ENCODE peak calls at places on chromosomes 2 and 18, in five cellular contexts. One of them, this sample, is unnamed.
A peak's percentile ranks its signal among the peaks of the same experiment; 100 is the strongest.

GRCh38 chr2:126645211-126645618 is 10.7 kb upstream of the GYPC start:
- DNase-seq in tibial artery: no peak
- DNase-seq in thoracic aorta: no peak
- DNase-seq in ovary: no peak
- DNase-seq in hepatocyte: no peak
- DNase-seq in this sample: no peak

GRCh38 chr2:224869601-224870000 is 153.4 kb upstream of the CCDC195 start:
- DNase-seq in tibial artery: no peak
- DNase-seq in thoracic aorta: no peak
- DNase-seq in ovary: no peak
- DNase-seq in hepatocyte: no peak
- DNase-seq in this sample: no peak

GRCh38 chr2:181790716-181791649 is 100.5 kb upstream of the ITPRID2 start:
- DNase-seq in tibial artery: no peak
- DNase-seq in thoracic aorta: no peak
- DNase-seq in ovary: no peak
- DNase-seq in hepatocyte: peak; percentile 42
- DNase-seq in this sample: no peak

GRCh38 chr2:205687018-205687956 is 5.0 kb downstream of the NRP2 start:
- DNase-seq in tibial artery: no peak
- DNase-seq in thoracic aorta: no peak
- DNase-seq in ovary: no peak
- DNase-seq in hepatocyte: no peak
- DNase-seq in this sample: no peak

GRCh38 chr2:128475427-128476211 is 157.0 kb upstream of the HS6ST1 start:
- DNase-seq in tibial artery: no peak
- DNase-seq in thoracic aorta: no peak
- DNase-seq in ovary: no peak
- DNase-seq in hepatocyte: no peak
- DNase-seq in this sample: no peak

GRCh38 chr2:220476877-220477276 is 849.4 kb downstream of the SLC4A3 start:
- DNase-seq in tibial artery: no peak
- DNase-seq in thoracic aorta: no peak
- DNase-seq in ovary: no peak
- DNase-seq in hepatocyte: no peak
- DNase-seq in this sample: no peak

GRCh38 chr18:376307-376706 is 108.5 kb upstream of the THOC1 start:
- DNase-seq in tibial artery: peak; percentile 49
- DNase-seq in thoracic aorta: no peak
- DNase-seq in ovary: no peak
- DNase-seq in hepatocyte: no peak
- DNase-seq in this sample: no peak

GRCh38 chr2:10501980-10502802 is 54.1 kb upstream of the ODC1 start:
- DNase-seq in tibial artery: no peak
- DNase-seq in thoracic aorta: no peak
- DNase-seq in ovary: no peak
- DNase-seq in hepatocyte: no peak
- DNase-seq in this sample: no peak

GRCh38 chr2:120851116-120851773 is 115.6 kb downstream of the GLI2 start:
- DNase-seq in tibial artery: no peak
- DNase-seq in thoracic aorta: no peak
- DNase-seq in ovary: no peak
- DNase-seq in hepatocyte: no peak
- DNase-seq in this sample: no peak

GRCh38 chr18:5582054-5582453 is 38.3 kb upstream of the EPB41L3 start:
- DNase-seq in tibial artery: no peak
- DNase-seq in thoracic aorta: no peak
- DNase-seq in ovary: no peak
- DNase-seq in hepatocyte: peak; percentile 29
- DNase-seq in this sample: no peak

GRCh38 chr18:5376994-5377393 is 81.5 kb upstream of the ZBTB14 start:
- DNase-seq in tibial artery: no peak
- DNase-seq in thoracic aorta: no peak
- DNase-seq in ovary: no peak
- DNase-seq in hepatocyte: no peak
- DNase-seq in this sample: no peak

GRCh38 chr2:18074476-18074875 is 196.0 kb downstream of the KCNS3 start:
- DNase-seq in tibial artery: no peak
- DNase-seq in thoracic aorta: no peak
- DNase-seq in ovary: no peak
- DNase-seq in hepatocyte: no peak
- DNase-seq in this sample: no peak

GRCh38 chr2:203809084-203809521 is 58.5 kb upstream of the CTLA4 start:
- DNase-seq in tibial artery: no peak
- DNase-seq in thoracic aorta: no peak
- DNase-seq in ovary: no peak
- DNase-seq in hepatocyte: no peak
- DNase-seq in this sample: no peak

GRCh38 chr18:66495844-66496243 is 108.0 kb downstream of the CDH19 start:
- DNase-seq in tibial artery: no peak
- DNase-seq in thoracic aorta: no peak
- DNase-seq in ovary: no peak
- DNase-seq in hepatocyte: peak; percentile 85
- DNase-seq in this sample: no peak

GRCh38 chr2:216131175-216131926 is 22.2 kb downstream of the XRCC5 start:
- DNase-seq in tibial artery: no peak
- DNase-seq in thoracic aorta: no peak
- DNase-seq in ovary: no peak
- DNase-seq in hepatocyte: no peak
- DNase-seq in this sample: no peak

GRCh38 chr2:113160962-113161361 is 12.8 kb upstream of the PSD4 start:
- DNase-seq in tibial artery: no peak
- DNase-seq in thoracic aorta: no peak
- DNase-seq in ovary: no peak
- DNase-seq in hepatocyte: no peak
- DNase-seq in this sample: no peak

GRCh38 chr2:102619414-102620319 is at the start of gene SLC9A2:
- DNase-seq in tibial artery: no peak
- DNase-seq in thoracic aorta: no peak
- DNase-seq in ovary: no peak
- DNase-seq in hepatocyte: peak; percentile 72
- DNase-seq in this sample: peak; percentile 55

GRCh38 chr2:11495844-11496271 is 29.9 kb upstream of the E2F6 start:
- DNase-seq in tibial artery: no peak
- DNase-seq in thoracic aorta: no peak
- DNase-seq in ovary: peak; percentile 82
- DNase-seq in hepatocyte: peak; percentile 24
- DNase-seq in this sample: no peak

GRCh38 chr2:75491129-75491753 is 69.5 kb downstream of the EVA1A start:
- DNase-seq in tibial artery: no peak
- DNase-seq in thoracic aorta: no peak
- DNase-seq in ovary: no peak
- DNase-seq in hepatocyte: no peak
- DNase-seq in this sample: no peak

GRCh38 chr2:70979626-70980025 is 1.2 kb downstream of the ANKRD53 start:
- DNase-seq in tibial artery: no peak
- DNase-seq in thoracic aorta: no peak
- DNase-seq in ovary: peak; percentile 42
- DNase-seq in hepatocyte: no peak
- DNase-seq in this sample: no peak

GRCh38 chr2:70974592-70974991 is 3.8 kb upstream of the ANKRD53 start:
- DNase-seq in tibial artery: no peak
- DNase-seq in thoracic aorta: no peak
- DNase-seq in ovary: no peak
- DNase-seq in hepatocyte: no peak
- DNase-seq in this sample: no peak

GRCh38 chr2:70978388-70979357 is at the start of gene ANKRD53:
- DNase-seq in tibial artery: peak; percentile 51
- DNase-seq in thoracic aorta: no peak
- DNase-seq in ovary: peak; percentile 83
- DNase-seq in hepatocyte: peak; percentile 81
- DNase-seq in this sample: no peak

GRCh38 chr2:70975237-70975636 is 3.2 kb upstream of the ANKRD53 start:
- DNase-seq in tibial artery: no peak
- DNase-seq in thoracic aorta: no peak
- DNase-seq in ovary: no peak
- DNase-seq in hepatocyte: peak; percentile 2
- DNase-seq in this sample: no peak

DNA sequence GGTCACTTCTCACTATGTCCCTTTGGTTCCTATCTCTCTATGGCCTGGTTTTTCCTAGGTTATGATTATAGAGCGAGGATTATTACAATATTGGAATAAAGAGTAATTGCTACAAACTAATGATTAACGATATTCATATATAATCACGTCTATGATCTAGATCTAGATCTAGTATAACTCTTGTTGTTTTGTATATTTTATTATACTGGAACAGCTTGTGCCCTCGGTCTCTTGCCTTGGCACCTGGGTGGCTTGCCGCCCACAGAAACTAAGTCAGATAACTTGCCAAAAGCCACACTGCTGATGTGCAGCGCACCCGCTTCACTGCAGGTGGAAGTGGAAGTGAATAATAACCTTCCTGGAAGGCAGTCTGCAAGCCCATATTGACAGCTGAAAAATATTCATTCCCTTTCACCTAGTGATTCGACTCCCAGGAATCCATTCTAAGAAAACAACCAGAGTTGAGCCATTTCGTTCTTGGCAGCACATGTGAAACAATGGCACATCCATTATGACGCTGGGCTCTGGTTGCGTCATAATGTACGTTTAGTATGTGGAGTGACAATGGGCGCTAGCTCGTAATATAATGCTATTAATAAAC is 725 bp upstream of the ANKRD53 start:
- DNase-seq in tibial artery: peak; percentile 69
- DNase-seq in thoracic aorta: peak; percentile 63
- DNase-seq in ovary: peak; percentile 52
- DNase-seq in hepatocyte: no peak
- DNase-seq in this sample: peak; percentile 34
- H3K27ac ChIP-seq in tibial artery: peak overlapping the region; percentile 89
- H3K27ac ChIP-seq in thoracic aorta: peak overlapping the region; percentile 88
- H3K27ac ChIP-seq in ovary: peak overlapping the region; percentile 97
- H3K27ac ChIP-seq in hepatocyte: peak overlapping the region; percentile 91
- H3K27ac ChIP-seq in this sample: peak overlapping the region; percentile 66

DNA sequence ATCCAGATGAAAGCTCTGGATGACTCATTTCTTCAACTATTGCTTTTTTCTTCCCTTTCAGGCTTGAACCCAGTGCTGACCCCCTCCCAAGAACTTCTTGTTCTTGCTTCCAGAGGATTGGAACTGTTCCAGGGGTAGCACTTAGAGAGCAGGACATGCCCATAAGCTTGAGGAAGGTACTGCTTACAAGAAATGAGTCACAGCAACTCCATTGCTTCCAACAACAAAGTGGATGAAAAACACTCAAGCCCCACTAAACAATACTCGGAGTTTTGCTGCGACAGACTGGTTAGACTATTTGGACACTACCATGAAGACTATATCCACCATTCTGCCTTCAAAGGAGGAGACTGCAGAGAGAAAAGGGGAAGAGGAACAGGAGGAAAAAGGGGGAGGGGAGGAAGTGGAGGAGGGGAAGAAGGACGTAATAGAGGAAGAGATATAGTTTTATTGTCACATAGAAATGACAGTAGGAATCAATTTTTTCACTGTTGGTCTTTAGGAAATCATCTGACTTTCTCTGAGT is 1.6 kb upstream of the EPC2 start:
- DNase-seq in tibial artery: peak; percentile 26
- DNase-seq in thoracic aorta: no peak
- DNase-seq in ovary: no peak
- DNase-seq in hepatocyte: peak; percentile 39
- DNase-seq in this sample: no peak
- H3K4me3 ChIP-seq in tibial artery: no peak overlapping the region
- H3K4me3 ChIP-seq in thoracic aorta: peak overlapping the region; percentile 92
- H3K4me3 ChIP-seq in ovary: no peak overlapping the region
- H3K4me3 ChIP-seq in hepatocyte: no peak overlapping the region
- H3K4me3 ChIP-seq in this sample: no peak overlapping the region

DNA sequence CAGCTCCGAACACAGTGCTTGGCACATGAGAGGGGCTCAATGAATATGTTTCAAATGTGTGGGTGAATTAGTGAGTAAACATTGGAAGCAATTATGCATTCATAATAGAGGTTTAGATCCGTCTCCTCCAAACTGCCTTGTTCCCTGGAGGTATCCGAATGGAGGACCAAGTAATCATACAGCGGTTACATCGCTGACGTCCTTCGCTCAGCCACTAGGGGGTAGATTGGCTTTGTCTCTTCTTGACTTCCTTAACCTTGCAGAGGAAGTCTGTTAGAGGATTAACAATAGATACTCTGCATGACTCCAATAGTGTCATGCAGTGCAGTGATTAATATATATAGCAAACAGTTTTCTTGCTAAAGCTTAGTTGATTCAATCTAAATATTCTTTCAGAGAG is 517.0 kb downstream of the PTPRM start:
- DNase-seq in tibial artery: no peak
- DNase-seq in thoracic aorta: no peak
- DNase-seq in ovary: no peak
- DNase-seq in hepatocyte: peak; percentile 32
- DNase-seq in this sample: no peak
- TF ChIP-seq CTCF in tibial artery: peak; percentile 10
- TF ChIP-seq CTCF in thoracic aorta: no peak
- TF ChIP-seq CTCF in ovary: no peak
- TF ChIP-seq CTCF in hepatocyte: peak; percentile 51
- TF ChIP-seq CTCF in this sample: no peak

GRCh38 chr2:39232141-39232540 is 11.6 kb downstream of the CDKL4 start:
- DNase-seq in tibial artery: no peak
- DNase-seq in thoracic aorta: no peak
- DNase-seq in ovary: no peak
- DNase-seq in hepatocyte: no peak
- DNase-seq in this sample: no peak

GRCh38 chr2:39223909-39224308 is 19.9 kb downstream of the CDKL4 start:
- DNase-seq in tibial artery: no peak
- DNase-seq in thoracic aorta: no peak
- DNase-seq in ovary: no peak
- DNase-seq in hepatocyte: no peak
- DNase-seq in this sample: no peak

GRCh38 chr2:39227628-39228412 is 15.9 kb downstream of the CDKL4 start:
- DNase-seq in tibial artery: peak; percentile 70
- DNase-seq in thoracic aorta: no peak
- DNase-seq in ovary: peak; percentile 82
- DNase-seq in hepatocyte: peak; percentile 86
- DNase-seq in this sample: peak; percentile 60

GRCh38 chr2:39225564-39225963 is 18.2 kb downstream of the CDKL4 start:
- DNase-seq in tibial artery: no peak
- DNase-seq in thoracic aorta: no peak
- DNase-seq in ovary: no peak
- DNase-seq in hepatocyte: no peak
- DNase-seq in this sample: no peak

DNA sequence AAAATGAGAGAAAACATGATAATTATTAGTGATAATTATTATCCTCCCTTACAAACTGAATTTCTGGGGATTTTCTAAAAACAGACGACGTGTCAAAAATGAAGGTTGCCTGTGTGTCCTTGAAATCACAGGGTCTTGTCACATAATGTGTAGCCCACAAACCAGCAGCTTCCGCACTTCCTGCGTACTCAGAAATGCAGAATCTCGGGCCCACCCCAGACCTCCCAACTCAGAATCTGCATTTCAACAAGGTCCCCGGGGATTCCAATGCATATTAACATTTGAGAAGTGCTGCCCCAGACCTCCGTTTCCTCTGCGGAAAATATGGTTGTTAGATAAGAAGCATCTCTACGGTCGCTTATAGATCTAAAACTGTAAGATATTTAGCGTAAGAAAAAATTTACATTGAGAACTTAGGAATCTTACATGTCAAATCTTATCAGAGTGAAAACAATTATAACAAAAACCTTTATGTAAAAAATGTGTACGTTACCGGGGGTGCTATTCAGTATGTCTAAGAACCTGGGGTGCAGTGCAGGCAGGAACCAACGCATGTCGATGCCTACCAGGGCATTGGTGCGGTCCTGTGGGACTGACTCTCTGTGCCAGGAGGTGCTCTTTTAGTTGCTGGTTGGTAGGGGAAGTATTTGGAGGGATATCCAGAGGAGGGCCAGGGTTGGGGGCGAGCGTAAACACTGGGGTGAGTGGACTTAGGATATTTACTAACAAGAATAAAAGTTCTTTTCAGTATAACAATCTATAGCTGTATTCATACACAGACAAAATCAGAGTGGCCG is 15.2 kb downstream of the CDKL4 start:
- DNase-seq in tibial artery: no peak
- DNase-seq in thoracic aorta: no peak
- DNase-seq in ovary: peak; percentile 25
- DNase-seq in hepatocyte: no peak
- DNase-seq in this sample: no peak
- H3K27ac ChIP-seq in tibial artery: no peak overlapping the region
- H3K27ac ChIP-seq in thoracic aorta: no peak overlapping the region
- H3K27ac ChIP-seq in ovary: no peak overlapping the region
- H3K27ac ChIP-seq in hepatocyte: no peak overlapping the region
- H3K27ac ChIP-seq in this sample: peak overlapping the region; percentile 69

This sample was measured in gastrocnemius medialis.